ENCODE peak calls at places on chromosomes 7 and 10, in six cellular contexts. D is HCT116, Z is K562, X is GM12878, U is H1, E is HepG2. Q is an unnamed sample.
A peak's percentile ranks its signal among the peaks of the same experiment; 100 is the strongest.

GRCh38 chr10:63630928-63631685 is 109.9 kb downstream of the REEP3 start:
- DNase-seq in D (no peak), Z (no peak), X (no peak), U (no peak), E (no peak), Q (no peak)

GRCh38 chr10:26556756-26557640 is 118.9 kb downstream of the APBB1IP start:
- DNase-seq in D (peak; percentile 50), Z (peak; percentile 24), X (no peak), U (no peak), E (peak; percentile 34), Q (no peak)

GRCh38 chr10:31242902-31243301 is 76.1 kb upstream of the ZEB1 start:
- DNase-seq in D (peak; percentile 86), Z (peak; percentile 26), X (peak; percentile 5), U (peak; percentile 7), E (peak; percentile 59), Q (peak; percentile 6)

GRCh38 chr7:39951156-39951942 is 1.3 kb downstream of the CDK13 start:
- DNase-seq in D (no peak), Z (peak; percentile 39), X (no peak), U (no peak), E (peak; percentile 47), Q (peak; percentile 57)

GRCh38 chr7:112001089-112001826 is 204.9 kb downstream of the DOCK4 start:
- DNase-seq in D (peak; percentile 37), Z (no peak), X (no peak), U (no peak), E (peak; percentile 26), Q (no peak)

GRCh38 chr10:24723788-24724380 is at the start of gene ARHGAP21:
- DNase-seq in D (no peak), Z (peak; percentile 73), X (no peak), U (no peak), E (no peak), Q (no peak)

GRCh38 chr7:126535176-126535575 is 717.6 kb downstream of the GRM8 start:
- DNase-seq in D (no peak), Z (no peak), X (no peak), U (no peak), E (no peak), Q (no peak)

GRCh38 chr7:613442-614140 is 93.9 kb upstream of the PDGFA start:
- DNase-seq in D (no peak), Z (no peak), X (no peak), U (no peak), E (no peak), Q (no peak)

GRCh38 chr7:45689011-45689796 is 115.0 kb downstream of the ADCY1 start:
- DNase-seq in D (no peak), Z (no peak), X (no peak), U (no peak), E (peak; percentile 24), Q (no peak)

GRCh38 chr7:78863248-78863647 is 590.2 kb downstream of the MAGI2 start:
- DNase-seq in D (no peak), Z (no peak), X (no peak), U (no peak), E (no peak), Q (no peak)

GRCh38 chr7:12923971-12924370 is 236.5 kb downstream of the ARL4A start:
- DNase-seq in D (peak; percentile 36), Z (no peak), X (no peak), U (no peak), E (no peak), Q (no peak)

GRCh38 chr7:94907420-94908203 is at the start of gene PPP1R9A:
- DNase-seq in D (peak; percentile 21), Z (no peak), X (no peak), U (peak; percentile 41), E (peak; percentile 63), Q (peak; percentile 47)

GRCh38 chr10:36114141-36114540 is 472.0 kb upstream of the FZD8 start:
- DNase-seq in D (no peak), Z (no peak), X (no peak), U (no peak), E (no peak), Q (no peak)

GRCh38 chr7:135330088-135330487 is 96.5 kb downstream of the STRA8 start:
- DNase-seq in D (no peak), Z (no peak), X (no peak), U (no peak), E (no peak), Q (no peak)

GRCh38 chr7:122691569-122692235 is 7.2 kb downstream of the RNF133 start:
- DNase-seq in D (no peak), Z (no peak), X (no peak), U (no peak), E (no peak), Q (no peak)

GRCh38 chr10:91700788-91701444 is 68.0 kb upstream of the PPP1R3C start:
- DNase-seq in D (no peak), Z (no peak), X (no peak), U (no peak), E (no peak), Q (no peak)

GRCh38 chr7:150954986-150955518 is 23.1 kb downstream of the KCNH2 start:
- DNase-seq in D (no peak), Z (no peak), X (no peak), U (no peak), E (no peak), Q (no peak)

GRCh38 chr10:125769175-125769574 is 6.4 kb downstream of the MMP21 start:
- DNase-seq in D (no peak), Z (no peak), X (no peak), U (no peak), E (no peak), Q (no peak)

GRCh38 chr7:33334349-33334748 is 205.0 kb downstream of the BBS9 start:
- DNase-seq in D (peak; percentile 19), Z (no peak), X (no peak), U (peak; percentile 15), E (peak; percentile 6), Q (peak; percentile 44)

GRCh38 chr7:117479480-117480224 is at the start of gene CFTR:
- DNase-seq in D (no peak), Z (no peak), X (no peak), U (no peak), E (no peak), Q (no peak)

GRCh38 chr10:80466724-80467326 is 12.7 kb downstream of the TSPAN14 start:
- DNase-seq in D (no peak), Z (no peak), X (no peak), U (no peak), E (no peak), Q (no peak)

GRCh38 chr10:80465839-80466590 is 11.9 kb downstream of the TSPAN14 start:
- DNase-seq in D (no peak), Z (no peak), X (no peak), U (no peak), E (no peak), Q (no peak)

GRCh38 chr10:80463868-80464267 is 9.8 kb downstream of the TSPAN14 start:
- DNase-seq in D (no peak), Z (no peak), X (no peak), U (no peak), E (no peak), Q (no peak)

GRCh38 chr10:80462986-80463741 is 9.1 kb downstream of the TSPAN14 start:
- DNase-seq in D (no peak), Z (no peak), X (no peak), U (no peak), E (no peak), Q (no peak)

DNA sequence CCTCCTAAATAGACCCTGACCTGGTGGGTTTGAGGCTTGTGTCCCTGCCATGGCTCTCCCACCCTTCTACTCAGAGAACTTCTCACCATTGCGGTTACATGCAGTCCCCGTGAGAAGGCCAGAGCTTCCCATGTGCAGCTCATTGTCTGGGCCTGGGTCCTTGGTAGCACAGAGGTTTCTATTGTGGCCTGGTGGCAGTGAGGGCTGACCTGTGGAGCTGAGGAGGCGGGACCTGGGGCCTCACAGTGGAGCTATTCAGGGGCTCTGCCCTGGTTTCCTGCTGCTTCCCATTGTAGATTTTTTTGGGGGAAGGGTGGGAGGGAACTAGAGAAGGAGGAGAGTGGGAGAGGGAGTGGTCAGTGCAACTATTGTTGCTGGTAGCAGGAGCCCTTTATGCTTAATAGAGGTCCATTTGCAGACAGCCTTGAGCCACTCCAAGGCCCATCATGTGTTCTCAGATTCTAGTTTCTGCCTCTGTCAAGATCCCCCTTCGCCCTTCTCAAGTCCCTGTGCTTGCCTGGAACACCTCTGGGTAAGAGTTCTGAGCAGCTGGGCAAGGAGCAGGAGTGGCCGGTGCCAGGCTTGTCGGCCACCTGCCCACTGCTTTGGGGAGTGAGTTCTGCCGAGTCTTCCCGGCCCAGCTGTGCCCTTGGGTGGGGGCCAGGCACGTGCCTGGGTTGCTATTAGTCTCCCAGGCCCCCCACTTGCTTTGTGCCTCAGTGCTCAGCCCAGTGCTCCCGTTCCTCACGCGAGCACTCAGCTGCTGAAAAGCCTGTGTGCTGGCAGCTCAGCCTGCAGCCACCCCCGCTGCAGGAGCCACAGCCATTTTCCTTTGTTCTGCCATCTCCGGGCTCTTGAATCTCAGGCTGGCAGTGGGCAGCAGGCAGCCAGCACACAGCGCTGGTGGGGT is 10.7 kb downstream of the TSPAN14 start:
- DNase-seq in D (no peak), Z (peak; percentile 54), X (no peak), U (peak; percentile 68), E (peak; percentile 97), Q (peak; percentile 82)
- H3K4me3 ChIP-seq in D (no peak overlapping the region), Z (no peak overlapping the region), X (peak overlapping the region; percentile 42), U (peak overlapping the region; percentile 10), E (peak overlapping the region; percentile 46), Q (no peak overlapping the region)

GRCh38 chr7:10845225-10845624 is 128.4 kb upstream of the PHF14 start:
- DNase-seq in D (no peak), Z (no peak), X (no peak), U (no peak), E (no peak), Q (no peak)
- TF ChIP-seq ZNF274 in D (no peak), Z (no peak), X (no peak), U (no peak), E (no peak), Q (no peak)

GRCh38 chr7:10939237-10939910 is 34.3 kb upstream of the PHF14 start:
- DNase-seq in D (no peak), Z (no peak), X (no peak), U (no peak), E (no peak), Q (no peak)

GRCh38 chr7:10939911-10940747 is 33.5 kb upstream of the PHF14 start:
- DNase-seq in D (peak; percentile 90), Z (peak; percentile 95), X (peak; percentile 88), U (peak; percentile 73), E (peak; percentile 93), Q (peak; percentile 91)

GRCh38 chr7:10940748-10941358 is 32.8 kb upstream of the PHF14 start:
- DNase-seq in D (no peak), Z (no peak), X (no peak), U (no peak), E (no peak), Q (no peak)
- TF ChIP-seq YY1 in D (no peak), Z (no peak), X (no peak), U (no peak), E (no peak), Q (no peak)

GRCh38 chr10:2144584-2144983 is 407.3 kb upstream of the ADARB2 start:
- DNase-seq in D (no peak), Z (no peak), X (no peak), U (no peak), E (no peak), Q (no peak)
- H3K4me3 ChIP-seq in D (no peak overlapping the region), Z (no peak overlapping the region), X (no peak overlapping the region), U (no peak overlapping the region), E (no peak overlapping the region), Q (no peak overlapping the region)

Q was measured in NT2/D1.